ENCODE peak calls at places on chromosomes 12 and 14, in ten cellular contexts. One of them, this sample, is unnamed.
A peak's percentile ranks its signal among the peaks of the same experiment; 100 is the strongest.

GRCh38 chr14:50045837-50046236 is 70.5 kb downstream of the VCPKMT start:
- DNase-seq in right cardiac atrium: no peak
- DNase-seq in lung: no peak
- DNase-seq in right lobe of liver: no peak
- DNase-seq in lower lobe of right lung: no peak
- DNase-seq in neural progenitor cell: no peak
- DNase-seq in body of pancreas: no peak
- DNase-seq in ovary: no peak
- DNase-seq in A549: no peak
- DNase-seq in pancreas: no peak
- DNase-seq in this sample: no peak

GRCh38 chr12:13128291-13129000 is 25.0 kb upstream of the GSG1 start:
- DNase-seq in right cardiac atrium: no peak
- DNase-seq in lung: no peak
- DNase-seq in right lobe of liver: no peak
- DNase-seq in lower lobe of right lung: no peak
- DNase-seq in neural progenitor cell: no peak
- DNase-seq in body of pancreas: no peak
- DNase-seq in ovary: no peak
- DNase-seq in A549: no peak
- DNase-seq in pancreas: no peak
- DNase-seq in this sample: no peak

GRCh38 chr12:2958432-2959193 is 584 bp upstream of the TEAD4 start:
- DNase-seq in right cardiac atrium: peak; percentile 88
- DNase-seq in lung: peak; percentile 70
- DNase-seq in right lobe of liver: peak; percentile 50
- DNase-seq in lower lobe of right lung: peak; percentile 72
- DNase-seq in neural progenitor cell: peak; percentile 46
- DNase-seq in body of pancreas: peak; percentile 78
- DNase-seq in ovary: peak; percentile 32
- DNase-seq in A549: peak; percentile 92
- DNase-seq in pancreas: peak; percentile 77
- DNase-seq in this sample: peak; percentile 57

GRCh38 chr12:29039013-29039412 is 110.1 kb upstream of the FAR2 start:
- DNase-seq in right cardiac atrium: no peak
- DNase-seq in lung: no peak
- DNase-seq in right lobe of liver: no peak
- DNase-seq in lower lobe of right lung: no peak
- DNase-seq in neural progenitor cell: no peak
- DNase-seq in body of pancreas: no peak
- DNase-seq in ovary: no peak
- DNase-seq in A549: no peak
- DNase-seq in pancreas: no peak
- DNase-seq in this sample: no peak

GRCh38 chr12:31363826-31364225 is 37.9 kb upstream of the SINHCAF start:
- DNase-seq in right cardiac atrium: no peak
- DNase-seq in lung: no peak
- DNase-seq in right lobe of liver: no peak
- DNase-seq in lower lobe of right lung: no peak
- DNase-seq in neural progenitor cell: peak; percentile 33
- DNase-seq in body of pancreas: no peak
- DNase-seq in ovary: no peak
- DNase-seq in A549: no peak
- DNase-seq in pancreas: no peak
- DNase-seq in this sample: no peak

GRCh38 chr12:79874665-79875064 is 60.2 kb downstream of the PPP1R12A start:
- DNase-seq in right cardiac atrium: no peak
- DNase-seq in lung: no peak
- DNase-seq in right lobe of liver: no peak
- DNase-seq in lower lobe of right lung: no peak
- DNase-seq in neural progenitor cell: peak; percentile 75
- DNase-seq in body of pancreas: no peak
- DNase-seq in ovary: no peak
- DNase-seq in A549: no peak
- DNase-seq in pancreas: no peak
- DNase-seq in this sample: no peak

GRCh38 chr14:22320353-22320733 is 268.7 kb downstream of the DAD1 start:
- DNase-seq in right cardiac atrium: no peak
- DNase-seq in lung: no peak
- DNase-seq in right lobe of liver: no peak
- DNase-seq in lower lobe of right lung: no peak
- DNase-seq in neural progenitor cell: no peak
- DNase-seq in body of pancreas: no peak
- DNase-seq in ovary: no peak
- DNase-seq in A549: no peak
- DNase-seq in pancreas: no peak
- DNase-seq in this sample: no peak

GRCh38 chr12:100128509-100128908 is 14.2 kb downstream of the BLTP3B start:
- DNase-seq in right cardiac atrium: peak; percentile 66
- DNase-seq in lung: no peak
- DNase-seq in right lobe of liver: no peak
- DNase-seq in lower lobe of right lung: no peak
- DNase-seq in neural progenitor cell: peak; percentile 55
- DNase-seq in body of pancreas: no peak
- DNase-seq in ovary: peak; percentile 44
- DNase-seq in A549: peak; percentile 33
- DNase-seq in pancreas: no peak
- DNase-seq in this sample: peak; percentile 28

GRCh38 chr12:111393700-111394275 is 11.9 kb upstream of the SH2B3 start:
- DNase-seq in right cardiac atrium: peak; percentile 78
- DNase-seq in lung: peak; percentile 74
- DNase-seq in right lobe of liver: no peak
- DNase-seq in lower lobe of right lung: peak; percentile 89
- DNase-seq in neural progenitor cell: no peak
- DNase-seq in body of pancreas: no peak
- DNase-seq in ovary: no peak
- DNase-seq in A549: no peak
- DNase-seq in pancreas: no peak
- DNase-seq in this sample: no peak

GRCh38 chr14:38329236-38329635 is 73.3 kb upstream of the CLEC14A start:
- DNase-seq in right cardiac atrium: no peak
- DNase-seq in lung: no peak
- DNase-seq in right lobe of liver: no peak
- DNase-seq in lower lobe of right lung: no peak
- DNase-seq in neural progenitor cell: no peak
- DNase-seq in body of pancreas: no peak
- DNase-seq in ovary: no peak
- DNase-seq in A549: no peak
- DNase-seq in pancreas: no peak
- DNase-seq in this sample: no peak

GRCh38 chr14:65335548-65335947 is 77.0 kb upstream of the FUT8 start:
- DNase-seq in right cardiac atrium: no peak
- DNase-seq in lung: no peak
- DNase-seq in right lobe of liver: no peak
- DNase-seq in lower lobe of right lung: no peak
- DNase-seq in neural progenitor cell: no peak
- DNase-seq in body of pancreas: no peak
- DNase-seq in ovary: no peak
- DNase-seq in A549: no peak
- DNase-seq in pancreas: no peak
- DNase-seq in this sample: no peak

GRCh38 chr12:112738531-112738930 is 53.0 kb upstream of the RPH3A start:
- DNase-seq in right cardiac atrium: no peak
- DNase-seq in lung: no peak
- DNase-seq in right lobe of liver: no peak
- DNase-seq in lower lobe of right lung: no peak
- DNase-seq in neural progenitor cell: no peak
- DNase-seq in body of pancreas: no peak
- DNase-seq in ovary: no peak
- DNase-seq in A549: no peak
- DNase-seq in pancreas: no peak
- DNase-seq in this sample: no peak

GRCh38 chr12:10215451-10215850 is 2.8 kb downstream of the GABARAPL1 start:
- DNase-seq in right cardiac atrium: no peak
- DNase-seq in lung: no peak
- DNase-seq in right lobe of liver: no peak
- DNase-seq in lower lobe of right lung: no peak
- DNase-seq in neural progenitor cell: no peak
- DNase-seq in body of pancreas: no peak
- DNase-seq in ovary: no peak
- DNase-seq in A549: no peak
- DNase-seq in pancreas: no peak
- DNase-seq in this sample: no peak

GRCh38 chr12:109065853-109066193 is 13.4 kb downstream of the USP30 start:
- DNase-seq in right cardiac atrium: no peak
- DNase-seq in lung: no peak
- DNase-seq in right lobe of liver: no peak
- DNase-seq in lower lobe of right lung: no peak
- DNase-seq in neural progenitor cell: no peak
- DNase-seq in body of pancreas: no peak
- DNase-seq in ovary: no peak
- DNase-seq in A549: no peak
- DNase-seq in pancreas: no peak
- DNase-seq in this sample: no peak

GRCh38 chr14:72781476-72782181 is 112.3 kb downstream of the DPF3 start:
- DNase-seq in right cardiac atrium: no peak
- DNase-seq in lung: peak; percentile 6
- DNase-seq in right lobe of liver: no peak
- DNase-seq in lower lobe of right lung: no peak
- DNase-seq in neural progenitor cell: no peak
- DNase-seq in body of pancreas: no peak
- DNase-seq in ovary: no peak
- DNase-seq in A549: peak; percentile 24
- DNase-seq in pancreas: no peak
- DNase-seq in this sample: no peak
- H3K4me1 ChIP-seq in right cardiac atrium: peaks cover 18% of the 10 kb centered on the region
- H3K4me1 ChIP-seq in lung: peaks cover 7% of the 10 kb centered on the region
- H3K4me1 ChIP-seq in right lobe of liver: no peaks in the 10 kb centered on the region
- H3K4me1 ChIP-seq in lower lobe of right lung: no peaks in the 10 kb centered on the region
- H3K4me1 ChIP-seq in neural progenitor cell: no peaks in the 10 kb centered on the region
- H3K4me1 ChIP-seq in body of pancreas: no peaks in the 10 kb centered on the region
- H3K4me1 ChIP-seq in ovary: peaks cover 5% of the 10 kb centered on the region
- H3K4me1 ChIP-seq in A549: peaks cover 16% of the 10 kb centered on the region
- H3K4me1 ChIP-seq in pancreas: no peaks in the 10 kb centered on the region
- H3K4me1 ChIP-seq in this sample: peaks cover 8% of the 10 kb centered on the region

DNA sequence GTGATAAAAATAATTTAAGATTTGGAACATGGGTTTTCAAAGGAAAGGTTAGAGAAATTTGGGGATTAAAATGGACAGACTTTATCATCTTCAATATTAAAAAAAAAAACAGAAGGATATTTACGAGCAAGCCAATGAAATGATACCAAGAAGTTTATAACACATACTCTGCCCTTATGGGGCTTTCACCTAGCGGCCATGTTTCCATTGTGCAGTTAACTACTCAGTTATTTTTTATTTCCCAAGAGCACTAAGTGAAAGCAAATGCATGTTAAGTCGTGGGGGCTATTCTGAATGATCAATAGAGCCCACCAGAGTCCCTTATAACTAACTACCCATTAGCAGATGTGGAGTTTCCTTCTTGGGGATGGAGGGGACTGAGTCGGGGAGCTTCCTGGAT is 53.9 kb downstream of the ETV6 start:
- DNase-seq in right cardiac atrium: no peak
- DNase-seq in lung: no peak
- DNase-seq in right lobe of liver: no peak
- DNase-seq in lower lobe of right lung: no peak
- DNase-seq in neural progenitor cell: no peak
- DNase-seq in body of pancreas: no peak
- DNase-seq in ovary: no peak
- DNase-seq in A549: no peak
- DNase-seq in pancreas: no peak
- DNase-seq in this sample: no peak
- H3K4me1 ChIP-seq in right cardiac atrium: peaks cover 14% of the 10 kb centered on the region
- H3K4me1 ChIP-seq in lung: peaks cover 35% of the 10 kb centered on the region
- H3K4me1 ChIP-seq in right lobe of liver: no peaks in the 10 kb centered on the region
- H3K4me1 ChIP-seq in lower lobe of right lung: peaks cover 51% of the 10 kb centered on the region
- H3K4me1 ChIP-seq in neural progenitor cell: peaks cover 22% of the 10 kb centered on the region
- H3K4me1 ChIP-seq in body of pancreas: peaks cover 61% of the 10 kb centered on the region
- H3K4me1 ChIP-seq in ovary: peaks cover 32% of the 10 kb centered on the region
- H3K4me1 ChIP-seq in A549: peaks cover 13% of the 10 kb centered on the region
- H3K4me1 ChIP-seq in pancreas: peaks cover 40% of the 10 kb centered on the region
- H3K4me1 ChIP-seq in this sample: peaks cover 56% of the 10 kb centered on the region

DNA sequence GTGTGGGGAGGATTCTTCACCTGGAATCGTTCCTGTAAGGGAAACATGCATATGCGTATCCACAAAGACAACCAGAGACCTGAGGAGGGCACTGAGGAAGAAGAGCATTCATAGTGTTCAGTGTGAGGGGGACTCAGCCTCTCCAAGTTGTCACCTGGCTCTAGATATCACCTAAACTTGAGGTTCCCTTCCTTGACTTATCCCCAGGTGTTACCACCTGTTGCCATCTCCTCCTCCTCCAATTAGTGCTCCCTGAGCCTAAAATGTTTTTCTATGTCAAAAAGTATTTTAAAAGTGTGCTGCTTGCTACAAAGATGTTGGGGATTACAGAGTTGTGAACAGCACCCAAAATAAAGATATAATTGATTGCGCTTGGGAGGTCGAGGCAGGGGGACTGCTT is 41.0 kb downstream of the FMNL3 start:
- DNase-seq in right cardiac atrium: no peak
- DNase-seq in lung: no peak
- DNase-seq in right lobe of liver: no peak
- DNase-seq in lower lobe of right lung: no peak
- DNase-seq in neural progenitor cell: no peak
- DNase-seq in body of pancreas: no peak
- DNase-seq in ovary: no peak
- DNase-seq in A549: no peak
- DNase-seq in pancreas: no peak
- DNase-seq in this sample: no peak
- H3K4me1 ChIP-seq in right cardiac atrium: peaks cover 41% of the 10 kb centered on the region
- H3K4me1 ChIP-seq in lung: peaks cover 26% of the 10 kb centered on the region
- H3K4me1 ChIP-seq in right lobe of liver: no peaks in the 10 kb centered on the region
- H3K4me1 ChIP-seq in lower lobe of right lung: peaks cover 67% of the 10 kb centered on the region
- H3K4me1 ChIP-seq in neural progenitor cell: no peaks in the 10 kb centered on the region
- H3K4me1 ChIP-seq in body of pancreas: peaks cover 8% of the 10 kb centered on the region
- H3K4me1 ChIP-seq in ovary: peaks cover 29% of the 10 kb centered on the region
- H3K4me1 ChIP-seq in A549: no peaks in the 10 kb centered on the region
- H3K4me1 ChIP-seq in pancreas: no peaks in the 10 kb centered on the region
- H3K4me1 ChIP-seq in this sample: peaks cover 73% of the 10 kb centered on the region

GRCh38 chr14:24234095-24235020 is 1.6 kb downstream of the GMPR2 start:
- DNase-seq in right cardiac atrium: no peak
- DNase-seq in lung: no peak
- DNase-seq in right lobe of liver: no peak
- DNase-seq in lower lobe of right lung: no peak
- DNase-seq in neural progenitor cell: no peak
- DNase-seq in body of pancreas: no peak
- DNase-seq in ovary: no peak
- DNase-seq in A549: no peak
- DNase-seq in pancreas: no peak
- DNase-seq in this sample: no peak

GRCh38 chr14:24236689-24237462 is 4.1 kb downstream of the GMPR2 start:
- DNase-seq in right cardiac atrium: no peak
- DNase-seq in lung: no peak
- DNase-seq in right lobe of liver: peak; percentile 20
- DNase-seq in lower lobe of right lung: no peak
- DNase-seq in neural progenitor cell: no peak
- DNase-seq in body of pancreas: peak; percentile 4
- DNase-seq in ovary: no peak
- DNase-seq in A549: no peak
- DNase-seq in pancreas: no peak
- DNase-seq in this sample: no peak

GRCh38 chr14:24237463-24237955 is 4.8 kb downstream of the GMPR2 start:
- DNase-seq in right cardiac atrium: no peak
- DNase-seq in lung: no peak
- DNase-seq in right lobe of liver: peak; percentile 11
- DNase-seq in lower lobe of right lung: no peak
- DNase-seq in neural progenitor cell: no peak
- DNase-seq in body of pancreas: no peak
- DNase-seq in ovary: no peak
- DNase-seq in A549: no peak
- DNase-seq in pancreas: no peak
- DNase-seq in this sample: no peak

GRCh38 chr14:24238123-24238522 is 4.3 kb downstream of the TINF2 start:
- DNase-seq in right cardiac atrium: peak; percentile 30
- DNase-seq in lung: no peak
- DNase-seq in right lobe of liver: peak; percentile 29
- DNase-seq in lower lobe of right lung: no peak
- DNase-seq in neural progenitor cell: no peak
- DNase-seq in body of pancreas: no peak
- DNase-seq in ovary: no peak
- DNase-seq in A549: no peak
- DNase-seq in pancreas: no peak
- DNase-seq in this sample: no peak

GRCh38 chr14:24235804-24236688 is 3.3 kb downstream of the GMPR2 start:
- DNase-seq in right cardiac atrium: no peak
- DNase-seq in lung: no peak
- DNase-seq in right lobe of liver: peak; percentile 23
- DNase-seq in lower lobe of right lung: no peak
- DNase-seq in neural progenitor cell: no peak
- DNase-seq in body of pancreas: peak; percentile 3
- DNase-seq in ovary: no peak
- DNase-seq in A549: no peak
- DNase-seq in pancreas: no peak
- DNase-seq in this sample: no peak
- H3K4me1 ChIP-seq in right cardiac atrium: peaks cover 12% of the 10 kb centered on the region
- H3K4me1 ChIP-seq in lung: peaks cover 14% of the 10 kb centered on the region
- H3K4me1 ChIP-seq in right lobe of liver: peaks cover 6% of the 10 kb centered on the region
- H3K4me1 ChIP-seq in lower lobe of right lung: peaks cover 54% of the 10 kb centered on the region
- H3K4me1 ChIP-seq in neural progenitor cell: peaks cover 11% of the 10 kb centered on the region
- H3K4me1 ChIP-seq in body of pancreas: peaks cover 55% of the 10 kb centered on the region
- H3K4me1 ChIP-seq in ovary: peaks cover 9% of the 10 kb centered on the region
- H3K4me1 ChIP-seq in A549: peaks cover 12% of the 10 kb centered on the region
- H3K4me1 ChIP-seq in pancreas: peaks cover 33% of the 10 kb centered on the region
- H3K4me1 ChIP-seq in this sample: peaks cover 68% of the 10 kb centered on the region